ENCODE peak calls at places on chromosomes 4 and X, in six cellular contexts. R, T, X, H, Y and P are unnamed samples.

GRCh38 chrX:152445926-152446325 is 5.2 kb downstream of the GABRA3 start:
- DNase-seq in R (no peak), T (no peak), X (no peak), H (no peak), Y (no peak), P (no peak)

GRCh38 chr4:127856485-127857447 is 23.9 kb upstream of the PLK4 start:
- DNase-seq in R (peak; percentile 93), T (peak; percentile 4), X (peak; percentile 90), H (no peak), Y (no peak), P (no peak)

GRCh38 chr4:155809835-155810234 is 51.0 kb downstream of the GUCY1B1 start:
- DNase-seq in R (peak; percentile 92), T (peak; percentile 43), X (peak; percentile 92), H (peak; percentile 53), Y (no peak), P (no peak)

GRCh38 chr4:71231073-71231752 is 107.6 kb upstream of the SLC4A4 start:
- DNase-seq in R (peak; percentile 59), T (no peak), X (peak; percentile 62), H (no peak), Y (peak; percentile 90), P (peak; percentile 90)

GRCh38 chr4:141247430-141247780 is 26.7 kb downstream of the ZNF330 start:
- DNase-seq in R (no peak), T (no peak), X (no peak), H (no peak), Y (no peak), P (no peak)

GRCh38 chr4:104163820-104164219 is 330.9 kb downstream of the CXXC4 start:
- DNase-seq in R (no peak), T (no peak), X (no peak), H (no peak), Y (no peak), P (no peak)

GRCh38 chr4:77927991-77928925 is 65.6 kb downstream of the MRPL1 start:
- DNase-seq in R (peak; percentile 68), T (no peak), X (peak; percentile 59), H (no peak), Y (no peak), P (no peak)

GRCh38 chrX:123464709-123465108 is 268.1 kb downstream of the THOC2 start:
- DNase-seq in R (no peak), T (no peak), X (no peak), H (no peak), Y (no peak), P (no peak)

DNA sequence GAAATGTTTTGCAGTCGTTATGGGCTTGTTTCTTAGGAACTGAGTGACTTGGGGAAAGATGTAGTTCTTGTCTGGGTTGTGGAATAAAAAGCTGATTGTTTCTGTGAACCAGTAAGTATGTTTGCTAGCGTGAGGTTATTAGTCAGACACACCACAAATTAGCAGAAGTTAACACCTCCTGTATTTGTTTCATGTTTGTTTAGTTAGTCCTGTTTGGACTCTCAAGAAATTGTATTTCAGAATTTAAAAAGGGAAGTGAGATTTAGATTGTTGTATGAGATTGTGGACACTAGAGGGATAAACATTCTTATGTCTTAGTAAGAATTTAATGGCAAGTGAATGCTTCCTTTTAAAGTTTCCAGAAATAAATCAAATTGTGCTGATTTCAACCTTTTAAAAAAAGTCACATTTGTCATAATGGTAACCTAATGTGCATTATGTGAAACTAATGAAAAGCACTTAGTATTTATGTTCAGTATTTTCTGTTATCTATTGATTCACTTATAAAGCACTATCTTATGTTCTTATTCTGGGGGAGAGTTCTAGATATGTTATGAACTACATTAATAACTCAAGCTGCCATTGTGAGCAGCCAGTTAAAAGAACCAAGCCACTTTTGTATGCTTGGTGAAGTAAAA is 25.6 kb downstream of the ATP10D start:
- DNase-seq in R (peak; percentile 43), T (no peak), X (peak; percentile 45), H (no peak), Y (no peak), P (no peak)
- H3K27ac ChIP-seq in R (no peak overlapping the region), T (no peak overlapping the region), X (no peak overlapping the region), H (no peak overlapping the region), Y (peak overlapping the region; percentile 31), P (peak overlapping the region; percentile 14)

GRCh38 chr4:56326363-56326762 is 60.9 kb downstream of the AASDH start:
- DNase-seq in R (peak; percentile 3), T (no peak), X (peak; percentile 21), H (no peak), Y (no peak), P (no peak)
- H3K36me3 ChIP-seq in R (no peaks in the 10 kb centered on the region), T (peaks cover 60% of the 10 kb centered on the region), X (no peaks in the 10 kb centered on the region), H (no peaks in the 10 kb centered on the region), Y (no peaks in the 10 kb centered on the region), P (no peaks in the 10 kb centered on the region)

GRCh38 chr4:81164126-81164525 is 50.9 kb downstream of the PRKG2 start:
- DNase-seq in R (no peak), T (no peak), X (no peak), H (no peak), Y (no peak), P (no peak)

GRCh38 chr4:81166431-81166830 is 48.6 kb downstream of the PRKG2 start:
- DNase-seq in R (no peak), T (no peak), X (no peak), H (no peak), Y (no peak), P (no peak)

GRCh38 chr4:81165853-81166430 is 49.1 kb downstream of the PRKG2 start:
- DNase-seq in R (peak; percentile 11), T (no peak), X (no peak), H (no peak), Y (no peak), P (no peak)

GRCh38 chr4:81162752-81163458 is 52.1 kb downstream of the PRKG2 start:
- DNase-seq in R (no peak), T (no peak), X (no peak), H (no peak), Y (no peak), P (no peak)

GRCh38 chr4:81164623-81165416 is 50.2 kb downstream of the PRKG2 start:
- DNase-seq in R (peak; percentile 83), T (no peak), X (peak; percentile 20), H (no peak), Y (no peak), P (no peak)
- H3K27ac ChIP-seq in R (no peak overlapping the region), T (no peak overlapping the region), X (no peak overlapping the region), H (no peak overlapping the region), Y (no peak overlapping the region), P (no peak overlapping the region)

GRCh38 chr4:7800410-7800809 is 139.3 kb downstream of the AFAP1 start:
- DNase-seq in R (no peak), T (no peak), X (no peak), H (no peak), Y (no peak), P (no peak)

GRCh38 chr4:7799723-7800122 is 139.9 kb downstream of the AFAP1 start:
- DNase-seq in R (no peak), T (no peak), X (no peak), H (no peak), Y (no peak), P (no peak)

GRCh38 chr4:7798215-7798995 is 141.3 kb downstream of the AFAP1 start:
- DNase-seq in R (peak; percentile 82), T (no peak), X (no peak), H (no peak), Y (no peak), P (no peak)

GRCh38 chr4:7800996-7801395 is 138.7 kb downstream of the AFAP1 start:
- DNase-seq in R (no peak), T (no peak), X (no peak), H (no peak), Y (no peak), P (no peak)

DNA sequence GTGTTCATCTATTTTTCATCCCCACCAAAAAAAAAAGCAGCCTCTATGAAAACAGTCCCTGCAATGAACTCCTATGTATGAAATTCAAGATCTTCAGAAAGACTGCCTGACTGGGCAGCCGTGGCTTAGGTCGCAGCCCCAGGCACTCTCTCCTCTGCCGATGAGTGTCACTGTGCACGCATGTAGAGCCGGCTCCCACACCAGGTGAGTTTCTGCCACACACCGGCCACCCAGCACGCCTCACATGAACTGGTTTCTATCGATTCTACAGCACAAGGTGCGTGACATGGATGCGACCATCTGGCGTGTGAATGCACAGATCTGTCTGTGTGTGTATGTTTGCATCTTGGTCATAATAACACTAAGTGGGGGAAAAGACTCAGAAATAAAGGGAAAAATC is 140.4 kb downstream of the AFAP1 start:
- DNase-seq in R (no peak), T (no peak), X (no peak), H (no peak), Y (no peak), P (no peak)
- H3K36me3 ChIP-seq in R (peaks cover 45% of the 10 kb centered on the region), T (peaks cover 20% of the 10 kb centered on the region), X (peaks cover 9% of the 10 kb centered on the region), H (peaks cover 12% of the 10 kb centered on the region), Y (peaks cover 28% of the 10 kb centered on the region), P (peaks cover 35% of the 10 kb centered on the region)

GRCh38 chr4:114012749-114013148 is 33.3 kb upstream of the ARSJ start:
- DNase-seq in R (no peak), T (no peak), X (no peak), H (no peak), Y (no peak), P (no peak)
- H3K27ac ChIP-seq in R (no peak overlapping the region), T (no peak overlapping the region), X (no peak overlapping the region), H (no peak overlapping the region), Y (no peak overlapping the region), P (no peak overlapping the region)

GRCh38 chr4:17624821-17625220 is 10.4 kb downstream of the MED28 start:
- DNase-seq in R (no peak), T (no peak), X (no peak), H (no peak), Y (no peak), P (no peak)
- H3K36me3 ChIP-seq in R (peaks cover 64% of the 10 kb centered on the region), T (peaks cover 99% of the 10 kb centered on the region), X (peaks cover 64% of the 10 kb centered on the region), H (peaks cover 87% of the 10 kb centered on the region), Y (peaks cover 98% of the 10 kb centered on the region), P (peaks cover 97% of the 10 kb centered on the region)